ENCODE peak calls at places on chromosomes 16 and 17, in eight cellular contexts. E, O, U, N, T, D, R and Y are unnamed samples.

GRCh38 chr16:4976079-4976478 is 17.9 kb downstream of the SEC14L5 start:
- ATAC-seq in D (no peak), R (peak; percentile 25), N (no peak), U (no peak), O (no peak), E (no peak), T (no peak), Y (no peak)

GRCh38 chr17:52378860-52379259 is 220.3 kb upstream of the CA10 start:
- ATAC-seq in T (no peak), U (peak; percentile 11), D (no peak), R (no peak), N (no peak), O (no peak), E (no peak), Y (no peak)

GRCh38 chr17:12050646-12051225 is 30.1 kb downstream of the MAP2K4 start:
- ATAC-seq in D (peak; percentile 50), U (no peak), E (peak; percentile 79), O (no peak), T (no peak), R (no peak), N (no peak), Y (peak; percentile 48)

GRCh38 chr17:20187049-20187448 is 177.9 kb downstream of the SPECC1 start:
- ATAC-seq in E (no peak), R (no peak), T (no peak), O (no peak), U (no peak), N (no peak), D (peak; percentile 3), Y (no peak)

GRCh38 chr17:44687752-44688151 is 1.8 kb downstream of the CCDC43 start:
- ATAC-seq in U (no peak), O (no peak), E (peak; percentile 48), D (no peak), N (no peak), T (no peak), R (no peak), Y (no peak)

GRCh38 chr17:82563318-82563717 is 43.8 kb downstream of the FOXK2 start:
- ATAC-seq in D (no peak), U (no peak), N (no peak), O (no peak), T (no peak), R (no peak), E (no peak), Y (no peak)

GRCh38 chr16:87550510-87550961 is 51.8 kb upstream of the JPH3 start:
- ATAC-seq in U (peak; percentile 74), T (peak; percentile 56), R (peak; percentile 63), O (peak; percentile 56), E (peak; percentile 66), D (peak; percentile 26), N (peak; percentile 33), Y (peak; percentile 18)

GRCh38 chr16:56042416-56042815 is 148.9 kb upstream of the GNAO1 start:
- ATAC-seq in T (no peak), O (no peak), N (no peak), U (no peak), R (no peak), D (no peak), E (no peak), Y (no peak)

GRCh38 chr17:68642118-68642412 is 40.9 kb upstream of the FAM20A start:
- ATAC-seq in T (no peak), U (no peak), N (no peak), E (peak; percentile 48), R (no peak), O (no peak), D (no peak), Y (no peak)

GRCh38 chr17:59790936-59791335 is 83.5 kb downstream of the VMP1 start:
- ATAC-seq in D (no peak), N (no peak), U (no peak), R (no peak), E (no peak), T (no peak), O (no peak), Y (peak; percentile 50)

GRCh38 chr17:51299859-51300258 is 39.5 kb downstream of the UTP18 start:
- ATAC-seq in U (no peak), D (no peak), E (no peak), N (no peak), O (no peak), R (no peak), T (no peak), Y (no peak)

GRCh38 chr17:66776999-66777688 is 57.8 kb upstream of the CACNG5 start:
- ATAC-seq in U (no peak), D (no peak), E (no peak), T (no peak), R (peak; percentile 32), N (no peak), O (no peak), Y (no peak)

GRCh38 chr16:27314161-27314723 is 468 bp downstream of the IL4R start:
- ATAC-seq in T (peak; percentile 18), U (peak; percentile 33), N (peak; percentile 14), D (peak; percentile 20), E (peak; percentile 48), R (peak; percentile 59), O (peak; percentile 47), Y (peak; percentile 41)

GRCh38 chr17:39174907-39175694 is 9.1 kb upstream of the ARL5C start:
- ATAC-seq in U (peak; percentile 73), E (peak; percentile 75), N (peak; percentile 34), D (peak; percentile 40), T (peak; percentile 93), O (peak; percentile 58), R (peak; percentile 78), Y (peak; percentile 78)

GRCh38 chr17:48561894-48562810 is 16.0 kb downstream of the HOXB4 start:
- ATAC-seq in R (no peak), T (peak; percentile 84), E (no peak), U (peak; percentile 57), N (no peak), D (no peak), O (no peak), Y (no peak)

GRCh38 chr17:41133880-41134735 is 6.2 kb downstream of the KRTAP4-6 start:
- ATAC-seq in N (no peak), E (no peak), T (peak; percentile 29), R (no peak), U (no peak), D (no peak), O (no peak), Y (no peak)

GRCh38 chr16:84332975-84333684 is 35.2 kb upstream of the ATP2C2 start:
- ATAC-seq in U (no peak), T (no peak), N (no peak), O (no peak), R (peak; percentile 94), D (no peak), E (no peak), Y (no peak)

GRCh38 chr16:31202402-31203385 is at the start of gene PYCARD:
- ATAC-seq in N (peak; percentile 50), R (peak; percentile 85), D (peak; percentile 23), O (peak; percentile 48), T (peak; percentile 24), E (peak; percentile 54), U (peak; percentile 66), Y (peak; percentile 73)

GRCh38 chr16:31201511-31202401 is 804 bp downstream of the PYCARD start:
- ATAC-seq in O (peak; percentile 43), R (peak; percentile 85), E (peak; percentile 57), T (peak; percentile 61), U (peak; percentile 70), D (peak; percentile 65), N (no peak), Y (peak; percentile 16)

GRCh38 chr16:31198207-31198882 is 4.2 kb downstream of the PYCARD start:
- ATAC-seq in D (no peak), O (no peak), E (no peak), T (no peak), R (no peak), N (no peak), U (no peak), Y (no peak)

GRCh38 chr16:31199430-31200041 is 3.0 kb downstream of the PYCARD start:
- ATAC-seq in E (no peak), U (no peak), O (no peak), R (no peak), D (no peak), N (no peak), T (no peak), Y (no peak)

GRCh38 chr16:31200821-31201510 is 1.6 kb downstream of the PYCARD start:
- ATAC-seq in R (no peak), E (peak; percentile 14), U (peak; percentile 1), T (peak; percentile 58), D (peak; percentile 0), N (no peak), O (no peak), Y (no peak)
- TF ChIP-seq CTCF in R (no peak), E (no peak), U (no peak), T (peak; percentile 22), D (peak; percentile 30), N (no peak), O (no peak), Y (no peak)

GRCh38 chr17:78332991-78333390 is 26.9 kb downstream of the SOCS3 start:
- ATAC-seq in T (peak; percentile 62), O (no peak), N (no peak), R (no peak), E (no peak), U (no peak), D (no peak), Y (no peak)

GRCh38 chr17:78335176-78335575 is 24.7 kb downstream of the SOCS3 start:
- ATAC-seq in O (no peak), T (no peak), E (no peak), N (no peak), R (no peak), U (no peak), D (no peak), Y (no peak)

GRCh38 chr17:78330570-78331224 is 29.2 kb downstream of the SOCS3 start:
- ATAC-seq in D (no peak), T (no peak), O (peak; percentile 33), R (peak; percentile 56), N (no peak), U (peak; percentile 22), E (peak; percentile 96), Y (peak; percentile 52)

GRCh38 chr17:78329263-78330059 is 30.4 kb downstream of the SOCS3 start:
- ATAC-seq in N (no peak), R (peak; percentile 13), O (no peak), T (no peak), D (peak; percentile 35), U (no peak), E (no peak), Y (peak; percentile 4)

GRCh38 chr17:78332530-78332929 is 27.3 kb downstream of the SOCS3 start:
- ATAC-seq in U (no peak), E (no peak), O (no peak), N (no peak), R (no peak), T (no peak), D (no peak), Y (no peak)
- H3K4me1 ChIP-seq in U (no peaks in the 10 kb centered on the region), E (peaks cover 4% of the 10 kb centered on the region), O (no peaks in the 10 kb centered on the region), N (no peaks in the 10 kb centered on the region), R (peaks cover 20% of the 10 kb centered on the region), T (peaks cover 21% of the 10 kb centered on the region), D (peaks cover 20% of the 10 kb centered on the region), Y (peaks cover 20% of the 10 kb centered on the region)

DNA sequence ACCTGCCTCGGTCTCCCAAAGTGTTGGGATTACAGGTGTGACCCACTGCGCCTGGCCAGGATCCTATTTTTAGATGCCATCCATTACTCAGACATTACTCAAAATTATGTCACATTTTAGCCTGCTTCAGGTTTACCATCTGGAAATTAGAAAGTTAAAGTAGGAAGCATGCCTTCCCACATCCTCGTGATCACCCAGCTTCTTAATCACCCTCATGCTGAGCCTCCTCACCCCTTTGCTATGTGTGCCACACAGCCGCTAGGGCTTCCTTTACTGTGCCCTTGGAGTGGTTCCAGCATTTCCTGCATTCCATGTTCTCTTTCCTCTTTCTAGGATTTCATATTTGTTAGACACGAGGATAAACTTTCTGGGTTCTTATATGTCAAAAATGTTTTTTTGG is 9.3 kb downstream of the ADORA2B start:
- ATAC-seq in N (no peak), O (no peak), U (no peak), E (no peak), R (peak; percentile 42), T (no peak), D (peak; percentile 89), Y (no peak)
- TF ChIP-seq CTCF in N (no peak), O (no peak), U (no peak), E (no peak), R (no peak), T (no peak), D (peak; percentile 34), Y (no peak)

GRCh38 chr16:28951410-28951943 is 740 bp downstream of the NFATC2IP start:
- ATAC-seq in O (no peak), U (no peak), R (peak; percentile 63), D (peak; percentile 16), T (no peak), E (no peak), N (no peak), Y (no peak)
- H3K4me1 ChIP-seq in O (peaks cover 17% of the 10 kb centered on the region), U (peaks cover 5% of the 10 kb centered on the region), R (peaks cover 8% of the 10 kb centered on the region), D (peaks cover 4% of the 10 kb centered on the region), T (peaks cover 15% of the 10 kb centered on the region), E (peaks cover 11% of the 10 kb centered on the region), N (peaks cover 5% of the 10 kb centered on the region), Y (peaks cover 28% of the 10 kb centered on the region)